ENCODE peak calls at places on chromosomes 3 and 15, in eight cellular contexts. L is lower leg skin; A is posterior cingulate gyrus; S is stomach; T is AML-193; M is activated CD4-positive, alpha-beta memory T cell treated with anti-CD3 and anti-CD28 coated beads for 36 hours; E is pons; D is nucleus accumbens. Y is an unnamed sample.

GRCh38 chr3:129829640-129830039 is 63.9 kb downstream of the TMCC1 start:
- DNase-seq in A (peak; percentile 61), E (peak; percentile 95), M (peak; percentile 31), D (no peak), L (no peak), T (peak; percentile 84), S (no peak), Y (peak; percentile 72)

GRCh38 chr15:29612096-29612495 is 210.2 kb downstream of the TJP1 start:
- DNase-seq in M (no peak), T (no peak), E (no peak), D (no peak), A (no peak), L (peak; percentile 23), S (no peak), Y (no peak)

GRCh38 chr3:138862531-138862923 is 27.8 kb upstream of the PIK3CB start:
- DNase-seq in L (no peak), S (peak; percentile 41), M (no peak), A (no peak), T (peak; percentile 83), D (no peak), E (peak; percentile 40), Y (peak; percentile 63)

GRCh38 chr15:91032919-91033803 is 10.8 kb upstream of the VPS33B start:
- DNase-seq in S (peak; percentile 93), M (peak; percentile 77), D (no peak), T (peak; percentile 1), A (peak; percentile 25), E (no peak), L (no peak), Y (peak; percentile 90)

GRCh38 chr3:58581328-58582091 is 4.3 kb upstream of the FAM107A start:
- DNase-seq in S (no peak), A (no peak), M (no peak), E (peak; percentile 44), T (no peak), D (peak; percentile 25), L (no peak), Y (no peak)

GRCh38 chr3:138696661-138697370 is 88.2 kb downstream of the FAIM start:
- DNase-seq in M (no peak), E (no peak), L (no peak), T (no peak), D (no peak), A (no peak), S (no peak), Y (no peak)

GRCh38 chr15:95932676-95933075 is 397.8 kb upstream of the NR2F2 start:
- DNase-seq in L (no peak), T (no peak), M (no peak), E (no peak), S (no peak), A (no peak), D (no peak), Y (no peak)

GRCh38 chr3:110126065-110126464 is 788.7 kb upstream of the DPPA4 start:
- DNase-seq in D (no peak), A (no peak), L (no peak), M (no peak), S (no peak), E (no peak), T (no peak), Y (no peak)

GRCh38 chr15:20349774-20350498 is 191.7 kb downstream of the GOLGA6L6 start:
- DNase-seq in E (no peak), S (peak; percentile 25), M (no peak), L (peak; percentile 86), T (no peak), D (no peak), A (peak; percentile 20), Y (no peak)

GRCh38 chr3:134651347-134652041 is 672 bp upstream of the KY start:
- DNase-seq in E (peak; percentile 40), L (no peak), M (no peak), A (peak; percentile 22), D (no peak), S (peak; percentile 69), T (no peak), Y (peak; percentile 9)

GRCh38 chr3:126550488-126551051 is 8.2 kb downstream of the C3orf22 start:
- DNase-seq in S (peak; percentile 19), A (no peak), M (peak; percentile 3), D (no peak), T (no peak), L (peak; percentile 50), E (no peak), Y (no peak)

GRCh38 chr3:113211370-113212154 is at the start of gene BOC:
- DNase-seq in A (peak; percentile 18), S (no peak), M (peak; percentile 25), D (peak; percentile 10), T (no peak), E (peak; percentile 45), L (peak; percentile 88), Y (no peak)

GRCh38 chr3:190486201-190486865 is 27.6 kb upstream of the IL1RAP start:
- DNase-seq in M (no peak), E (no peak), A (no peak), D (no peak), S (no peak), T (no peak), L (no peak), Y (no peak)

GRCh38 chr15:37002041-37002689 is 98.2 kb downstream of the MEIS2 start:
- DNase-seq in T (no peak), S (no peak), A (no peak), D (no peak), E (no peak), L (no peak), M (no peak), Y (no peak)

GRCh38 chr15:61064653-61065052 is 164.4 kb downstream of the RORA start:
- DNase-seq in A (no peak), M (no peak), S (no peak), L (no peak), T (no peak), E (no peak), D (no peak), Y (peak; percentile 22)

GRCh38 chr3:107761391-107761790 is 238.6 kb downstream of the BBX start:
- DNase-seq in M (no peak), T (no peak), S (no peak), E (no peak), A (no peak), D (no peak), L (no peak), Y (no peak)

GRCh38 chr3:30452446-30452845 is 154.0 kb upstream of the TGFBR2 start:
- DNase-seq in L (no peak), E (no peak), T (no peak), D (no peak), S (no peak), M (no peak), A (no peak), Y (no peak)

GRCh38 chr15:52652984-52653383 is 26.2 kb downstream of the ATOSA start:
- DNase-seq in D (no peak), L (no peak), S (no peak), A (no peak), E (no peak), M (no peak), T (no peak), Y (peak; percentile 2)

GRCh38 chr3:135503429-135504083 is 462.0 kb upstream of the PPP2R3A start:
- DNase-seq in D (peak; percentile 61), M (peak; percentile 39), T (peak; percentile 35), S (peak; percentile 55), A (peak; percentile 72), L (no peak), E (peak; percentile 73), Y (peak; percentile 38)

GRCh38 chr3:188899887-188900286 is 271.9 kb upstream of the TPRG1 start:
- DNase-seq in D (no peak), A (no peak), M (no peak), S (no peak), L (no peak), T (no peak), E (no peak), Y (no peak)

GRCh38 chr15:37015025-37015424 is 85.3 kb downstream of the MEIS2 start:
- DNase-seq in S (no peak), M (no peak), T (no peak), D (no peak), E (no peak), L (no peak), A (no peak), Y (no peak)

GRCh38 chr15:68191555-68191954 is 13.6 kb downstream of the CALML4 start:
- DNase-seq in A (no peak), L (no peak), E (no peak), M (no peak), D (no peak), T (no peak), S (no peak), Y (no peak)

GRCh38 chr15:89898146-89898545 is 4.4 kb upstream of the AP3S2 start:
- DNase-seq in T (no peak), S (no peak), M (no peak), L (no peak), E (no peak), A (no peak), D (no peak), Y (no peak)

GRCh38 chr3:126205717-126206655 is 25.6 kb upstream of the ALDH1L1 start:
- DNase-seq in M (no peak), D (no peak), L (no peak), T (no peak), A (no peak), S (no peak), E (no peak), Y (no peak)

GRCh38 chr3:141998674-141999290 is 122.3 kb downstream of the ATP1B3 start:
- DNase-seq in E (peak; percentile 20), S (no peak), L (no peak), T (peak; percentile 27), D (no peak), M (no peak), A (no peak), Y (peak; percentile 29)

GRCh38 chr3:57974796-57975388 is 33.3 kb upstream of the FLNB start:
- DNase-seq in E (no peak), S (no peak), T (no peak), A (no peak), L (no peak), D (no peak), M (no peak), Y (peak; percentile 60)

GRCh38 chr15:40454904-40455391 is 14.2 kb downstream of the BAHD1 start:
- DNase-seq in A (no peak), D (no peak), T (no peak), S (no peak), M (peak; percentile 31), L (no peak), E (no peak), Y (no peak)

GRCh38 chr15:60005352-60006202 is 1.5 kb downstream of the FOXB1 start:
- DNase-seq in D (no peak), T (no peak), L (no peak), A (no peak), M (peak; percentile 33), S (no peak), E (no peak), Y (no peak)

GRCh38 chr3:123688241-123688747 is 103.4 kb upstream of the HACD2 start:
- DNase-seq in T (no peak), E (no peak), A (no peak), S (no peak), D (no peak), L (no peak), M (no peak), Y (no peak)

GRCh38 chr15:58459562-58459961 is 27.8 kb downstream of the LIPC start:
- DNase-seq in S (no peak), A (no peak), T (no peak), M (no peak), E (no peak), L (peak; percentile 89), D (no peak), Y (peak; percentile 48)

Y was measured in small intestine.